ENCODE peak calls at places on chromosomes 6 and 20, in four cellular contexts. F is HCT116, W is K562, Y is HepG2. C is an unnamed sample. For H3K4me1, the result is how much of the 10 kb centered on the place peaks cover.

GRCh38 chr6:41713161-41713649 is 22.2 kb downstream of the TFEB start:
- DNase-seq in Y (no peak), W (no peak), F (no peak), C (no peak)

GRCh38 chr20:1155342-1155741 is 29.4 kb downstream of the TMEM74B start:
- DNase-seq in F (no peak), W (no peak), Y (no peak), C (no peak)

GRCh38 chr6:135224037-135224647 is 43.0 kb downstream of the MYB start:
- DNase-seq in Y (no peak), W (no peak), F (no peak), C (no peak)

GRCh38 chr6:105545947-105546710 is 143.2 kb upstream of the PREP start:
- DNase-seq in F (no peak), Y (no peak), W (no peak), C (no peak)

GRCh38 chr20:64191002-64191401 is 26.8 kb downstream of the MYT1 start:
- DNase-seq in F (no peak), W (no peak), Y (no peak), C (no peak)

GRCh38 chr6:150142304-150142656 is 564 bp upstream of the PPP1R14C start:
- DNase-seq in Y (no peak), F (no peak), W (no peak), C (no peak)

GRCh38 chr20:6635034-6635736 is 132.3 kb upstream of the BMP2 start:
- DNase-seq in F (no peak), W (no peak), Y (no peak), C (no peak)

GRCh38 chr6:5439749-5440148 is 178.4 kb downstream of the FARS2 start:
- DNase-seq in F (no peak), W (no peak), Y (peak), C (no peak)

GRCh38 chr20:43243672-43244269 is 54.1 kb upstream of the PTPRT start:
- DNase-seq in Y (no peak), F (no peak), W (no peak), C (no peak)

GRCh38 chr6:53664623-53665022 is 933 bp downstream of the KLHL31 start:
- DNase-seq in W (no peak), F (no peak), Y (no peak), C (no peak)

GRCh38 chr20:30922129-30922528 is 335.3 kb upstream of the DEFB115 start:
- DNase-seq in W (no peak), Y (no peak), F (no peak), C (no peak)

GRCh38 chr6:136226027-136226673 is 24.0 kb downstream of the MTFR2 start:
- DNase-seq in Y (peak), W (peak), F (peak), C (peak)
- TF ChIP-seq TCF7L2 in Y (no peak), W (no peak), F (no peak), C (no peak)

GRCh38 chr6:149044394-149044965 is 273.0 kb upstream of the TAB2 start:
- DNase-seq in W (no peak), F (no peak), Y (no peak), C (no peak)

GRCh38 chr6:149046164-149046821 is 271.2 kb upstream of the TAB2 start:
- DNase-seq in F (no peak), W (no peak), Y (no peak), C (no peak)

GRCh38 chr6:149049230-149049629 is 268.3 kb upstream of the TAB2 start:
- DNase-seq in F (no peak), Y (no peak), W (no peak), C (no peak)

GRCh38 chr6:149045404-149045803 is 272.1 kb upstream of the TAB2 start:
- DNase-seq in Y (peak), W (no peak), F (no peak), C (no peak)

GRCh38 chr6:149046822-149047246 is 270.7 kb upstream of the TAB2 start:
- DNase-seq in F (no peak), W (no peak), Y (no peak), C (no peak)
- H3K4me1 ChIP-seq in F (under half), W (under half), Y (under half), C (under half)

DNA sequence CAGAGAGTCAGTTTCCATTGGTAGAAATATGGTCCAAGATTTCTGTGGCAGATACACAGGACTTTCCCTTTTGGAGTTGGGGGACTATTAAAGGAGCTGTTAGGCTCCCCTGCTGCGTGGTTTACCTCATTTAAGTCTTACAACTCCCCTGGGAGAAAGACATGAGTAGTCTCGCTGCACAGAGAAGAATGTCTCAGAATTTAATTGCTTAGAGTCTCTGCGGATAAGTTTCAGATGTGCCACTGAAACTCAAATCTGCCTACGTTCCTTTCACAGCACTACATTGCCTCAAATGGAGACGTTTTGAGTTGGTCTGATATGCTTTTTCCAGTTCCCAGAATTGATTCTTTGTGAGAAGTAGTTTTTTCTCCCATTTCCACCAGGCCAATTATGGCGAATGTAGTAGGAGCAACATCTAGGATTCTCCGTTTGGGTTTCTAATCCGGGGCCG is 585 bp upstream of the SLC35F1 start:
- DNase-seq in F (no peak), W (no peak), Y (no peak), C (no peak)
- TF ChIP-seq TCF7L2 in F (no peak), W (no peak), Y (no peak), C (no peak)

GRCh38 chr20:44598413-44599290 is 16.3 kb downstream of the PKIG start:
- DNase-seq in F (no peak), W (no peak), Y (no peak), C (no peak)
- H3K4me1 ChIP-seq in F (under half), W (under half), Y (under half), C (under half)